ENCODE peak calls at places on chromosome 6, in ten cellular contexts. One of them, this sample, is unnamed.

GRCh38 chr6:85453052-85453451 is 3.2 kb downstream of the NT5E start:
- DNase-seq in astrocyte of the spinal cord: no peak
- DNase-seq in GM06990: no peak
- DNase-seq in stomach: no peak
- DNase-seq in H1: no peak
- DNase-seq in ovary: no peak
- DNase-seq in OCI-LY7: no peak
- DNase-seq in AG04450: no peak
- DNase-seq in brain microvascular endothelial cell: no peak
- DNase-seq in left ventricle myocardium inferior: no peak
- DNase-seq in this sample: no peak

GRCh38 chr6:63997217-63997616 is 361.6 kb downstream of the PHF3 start:
- DNase-seq in astrocyte of the spinal cord: no peak
- DNase-seq in OCI-LY7: no peak
- DNase-seq in stomach: no peak
- DNase-seq in H1: no peak
- DNase-seq in left ventricle myocardium inferior: no peak
- DNase-seq in ovary: no peak
- DNase-seq in AG04450: no peak
- DNase-seq in GM06990: no peak
- DNase-seq in brain microvascular endothelial cell: no peak
- DNase-seq in this sample: no peak

GRCh38 chr6:6942826-6943225 is 164.9 kb upstream of the RREB1 start:
- DNase-seq in GM06990: peak
- DNase-seq in brain microvascular endothelial cell: no peak
- DNase-seq in OCI-LY7: no peak
- DNase-seq in ovary: no peak
- DNase-seq in left ventricle myocardium inferior: peak
- DNase-seq in astrocyte of the spinal cord: peak
- DNase-seq in AG04450: no peak
- DNase-seq in H1: no peak
- DNase-seq in stomach: no peak
- DNase-seq in this sample: peak

GRCh38 chr6:157885211-157885788 is 62.3 kb downstream of the SNX9 start:
- DNase-seq in AG04450: no peak
- DNase-seq in OCI-LY7: no peak
- DNase-seq in ovary: no peak
- DNase-seq in astrocyte of the spinal cord: no peak
- DNase-seq in H1: no peak
- DNase-seq in stomach: no peak
- DNase-seq in left ventricle myocardium inferior: no peak
- DNase-seq in brain microvascular endothelial cell: no peak
- DNase-seq in GM06990: peak
- DNase-seq in this sample: no peak

GRCh38 chr6:42547407-42548329 is 16.2 kb upstream of the UBR2 start:
- DNase-seq in left ventricle myocardium inferior: peak
- DNase-seq in astrocyte of the spinal cord: peak
- DNase-seq in ovary: peak
- DNase-seq in OCI-LY7: peak
- DNase-seq in GM06990: peak
- DNase-seq in H1: peak
- DNase-seq in brain microvascular endothelial cell: peak
- DNase-seq in AG04450: peak
- DNase-seq in stomach: peak
- DNase-seq in this sample: peak

GRCh38 chr6:29424168-29424567 is 9.4 kb downstream of the OR12D1 start:
- DNase-seq in ovary: no peak
- DNase-seq in AG04450: no peak
- DNase-seq in brain microvascular endothelial cell: no peak
- DNase-seq in astrocyte of the spinal cord: no peak
- DNase-seq in left ventricle myocardium inferior: no peak
- DNase-seq in H1: no peak
- DNase-seq in stomach: no peak
- DNase-seq in OCI-LY7: no peak
- DNase-seq in GM06990: no peak
- DNase-seq in this sample: no peak

GRCh38 chr6:169851641-169852503 is 100.5 kb downstream of the ERMARD start:
- DNase-seq in AG04450: no peak
- DNase-seq in brain microvascular endothelial cell: peak
- DNase-seq in GM06990: no peak
- DNase-seq in OCI-LY7: no peak
- DNase-seq in ovary: peak
- DNase-seq in astrocyte of the spinal cord: peak
- DNase-seq in stomach: peak
- DNase-seq in H1: peak
- DNase-seq in left ventricle myocardium inferior: no peak
- DNase-seq in this sample: no peak

GRCh38 chr6:121485359-121485809 is 49.9 kb downstream of the GJA1 start:
- DNase-seq in left ventricle myocardium inferior: no peak
- DNase-seq in stomach: no peak
- DNase-seq in ovary: no peak
- DNase-seq in AG04450: no peak
- DNase-seq in OCI-LY7: no peak
- DNase-seq in brain microvascular endothelial cell: no peak
- DNase-seq in astrocyte of the spinal cord: peak
- DNase-seq in GM06990: no peak
- DNase-seq in H1: no peak
- DNase-seq in this sample: no peak

GRCh38 chr6:16244446-16244845 is 6.1 kb downstream of the GMPR start:
- DNase-seq in brain microvascular endothelial cell: no peak
- DNase-seq in astrocyte of the spinal cord: no peak
- DNase-seq in H1: no peak
- DNase-seq in OCI-LY7: no peak
- DNase-seq in ovary: no peak
- DNase-seq in left ventricle myocardium inferior: peak
- DNase-seq in AG04450: no peak
- DNase-seq in stomach: peak
- DNase-seq in GM06990: no peak
- DNase-seq in this sample: no peak
- H3K4me3 ChIP-seq in brain microvascular endothelial cell: no peak
- H3K4me3 ChIP-seq in astrocyte of the spinal cord: no peak
- H3K4me3 ChIP-seq in H1: no peak
- H3K4me3 ChIP-seq in OCI-LY7: no peak
- H3K4me3 ChIP-seq in ovary: no peak
- H3K4me3 ChIP-seq in left ventricle myocardium inferior: peak
- H3K4me3 ChIP-seq in AG04450: no peak
- H3K4me3 ChIP-seq in stomach: no peak
- H3K4me3 ChIP-seq in GM06990: no peak
- H3K4me3 ChIP-seq in this sample: no peak

DNA sequence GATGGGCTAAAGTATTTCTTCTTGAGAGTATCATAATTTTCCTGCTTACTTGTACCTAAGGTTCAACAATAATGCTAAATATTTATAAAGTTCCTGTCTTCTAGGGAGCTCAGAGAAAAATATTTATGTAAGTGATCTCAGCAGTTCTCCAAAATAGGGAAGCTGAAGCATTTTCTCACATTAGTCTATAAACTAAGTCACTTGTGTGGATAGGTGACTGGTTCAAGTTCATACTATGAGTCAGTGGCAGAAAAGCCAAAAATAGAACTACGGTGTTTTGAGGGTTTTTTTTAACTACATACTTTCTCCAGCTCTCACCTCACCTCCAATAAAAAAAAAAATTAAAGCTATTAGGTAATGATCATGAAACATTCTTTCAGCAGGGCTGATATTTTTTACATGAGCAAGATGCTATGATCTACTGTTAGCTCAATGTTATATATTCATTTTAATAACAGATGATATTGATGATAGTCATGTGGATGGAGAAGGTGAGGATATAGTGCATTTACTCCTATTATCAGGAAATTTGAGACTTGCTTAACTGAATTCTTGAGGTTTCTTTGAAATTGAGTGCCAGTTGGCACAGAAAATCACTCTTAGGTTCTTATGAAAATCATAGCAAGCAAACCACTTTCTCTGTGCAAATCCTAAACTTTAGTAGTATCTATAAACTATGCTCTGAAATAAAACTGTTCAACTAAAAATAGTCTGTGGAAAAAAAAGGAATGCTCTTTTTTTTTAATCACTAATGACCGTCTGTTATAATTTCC is 4.1 kb upstream of the MOXD1 start:
- DNase-seq in stomach: no peak
- DNase-seq in left ventricle myocardium inferior: no peak
- DNase-seq in brain microvascular endothelial cell: no peak
- DNase-seq in astrocyte of the spinal cord: peak
- DNase-seq in ovary: no peak
- DNase-seq in OCI-LY7: no peak
- DNase-seq in AG04450: peak
- DNase-seq in GM06990: peak
- DNase-seq in H1: no peak
- DNase-seq in this sample: peak
- TF ChIP-seq CTCF in stomach: no peak
- TF ChIP-seq CTCF in left ventricle myocardium inferior: no peak
- TF ChIP-seq CTCF in brain microvascular endothelial cell: no peak
- TF ChIP-seq CTCF in astrocyte of the spinal cord: no peak
- TF ChIP-seq CTCF in ovary: no peak
- TF ChIP-seq CTCF in OCI-LY7: no peak
- TF ChIP-seq CTCF in AG04450: no peak
- TF ChIP-seq CTCF in GM06990: no peak
- TF ChIP-seq CTCF in H1: no peak
- TF ChIP-seq CTCF in this sample: no peak

GRCh38 chr6:33640361-33640760 is 19.2 kb downstream of the ITPR3 start:
- DNase-seq in H1: no peak
- DNase-seq in brain microvascular endothelial cell: no peak
- DNase-seq in left ventricle myocardium inferior: no peak
- DNase-seq in OCI-LY7: no peak
- DNase-seq in ovary: no peak
- DNase-seq in GM06990: no peak
- DNase-seq in AG04450: no peak
- DNase-seq in stomach: no peak
- DNase-seq in astrocyte of the spinal cord: no peak
- DNase-seq in this sample: no peak

GRCh38 chr6:33639559-33639958 is 18.4 kb downstream of the ITPR3 start:
- DNase-seq in AG04450: no peak
- DNase-seq in OCI-LY7: no peak
- DNase-seq in astrocyte of the spinal cord: no peak
- DNase-seq in brain microvascular endothelial cell: no peak
- DNase-seq in left ventricle myocardium inferior: no peak
- DNase-seq in H1: no peak
- DNase-seq in GM06990: no peak
- DNase-seq in stomach: no peak
- DNase-seq in ovary: no peak
- DNase-seq in this sample: no peak

GRCh38 chr6:33641602-33642001 is 20.5 kb downstream of the ITPR3 start:
- DNase-seq in H1: no peak
- DNase-seq in GM06990: no peak
- DNase-seq in ovary: no peak
- DNase-seq in AG04450: no peak
- DNase-seq in astrocyte of the spinal cord: no peak
- DNase-seq in brain microvascular endothelial cell: no peak
- DNase-seq in stomach: no peak
- DNase-seq in left ventricle myocardium inferior: no peak
- DNase-seq in OCI-LY7: no peak
- DNase-seq in this sample: no peak

GRCh38 chr6:33642897-33643296 is 21.8 kb downstream of the ITPR3 start:
- DNase-seq in brain microvascular endothelial cell: no peak
- DNase-seq in H1: no peak
- DNase-seq in OCI-LY7: no peak
- DNase-seq in ovary: no peak
- DNase-seq in stomach: no peak
- DNase-seq in AG04450: no peak
- DNase-seq in astrocyte of the spinal cord: no peak
- DNase-seq in left ventricle myocardium inferior: peak
- DNase-seq in GM06990: no peak
- DNase-seq in this sample: no peak

DNA sequence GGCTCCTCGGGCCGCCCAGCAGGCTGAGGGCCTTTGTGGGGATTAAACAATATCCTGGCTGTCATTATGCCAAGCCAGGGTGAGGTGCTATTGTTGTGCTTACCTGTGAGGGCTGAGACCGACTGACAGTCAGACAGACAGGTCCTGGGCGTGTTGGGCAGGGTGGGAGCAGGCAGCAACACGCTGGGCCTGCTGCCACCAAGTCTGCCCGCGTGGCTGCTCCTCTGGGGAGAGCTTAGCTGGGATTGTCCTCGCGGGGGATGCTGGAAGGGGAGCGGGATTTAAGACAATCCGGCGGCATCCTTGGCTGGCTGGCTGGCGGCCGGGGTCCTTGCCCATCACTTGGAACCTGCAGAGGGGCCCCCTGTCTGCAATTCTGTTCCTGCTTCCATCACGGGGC is 20.0 kb downstream of the ITPR3 start:
- DNase-seq in astrocyte of the spinal cord: no peak
- DNase-seq in GM06990: no peak
- DNase-seq in OCI-LY7: no peak
- DNase-seq in left ventricle myocardium inferior: no peak
- DNase-seq in stomach: no peak
- DNase-seq in AG04450: no peak
- DNase-seq in brain microvascular endothelial cell: no peak
- DNase-seq in H1: no peak
- DNase-seq in ovary: no peak
- DNase-seq in this sample: no peak
- H3K4me3 ChIP-seq in astrocyte of the spinal cord: no peak
- H3K4me3 ChIP-seq in GM06990: no peak
- H3K4me3 ChIP-seq in OCI-LY7: no peak
- H3K4me3 ChIP-seq in left ventricle myocardium inferior: no peak
- H3K4me3 ChIP-seq in stomach: no peak
- H3K4me3 ChIP-seq in AG04450: no peak
- H3K4me3 ChIP-seq in brain microvascular endothelial cell: no peak
- H3K4me3 ChIP-seq in H1: no peak
- H3K4me3 ChIP-seq in ovary: no peak
- H3K4me3 ChIP-seq in this sample: no peak

GRCh38 chr6:1263850-1264377 is 48.0 kb upstream of the FOXQ1 start:
- DNase-seq in left ventricle myocardium inferior: no peak
- DNase-seq in astrocyte of the spinal cord: no peak
- DNase-seq in ovary: no peak
- DNase-seq in AG04450: no peak
- DNase-seq in stomach: no peak
- DNase-seq in GM06990: no peak
- DNase-seq in OCI-LY7: no peak
- DNase-seq in brain microvascular endothelial cell: no peak
- DNase-seq in H1: no peak
- DNase-seq in this sample: no peak

GRCh38 chr6:1266686-1267056 is 45.2 kb upstream of the FOXQ1 start:
- DNase-seq in astrocyte of the spinal cord: no peak
- DNase-seq in AG04450: no peak
- DNase-seq in ovary: no peak
- DNase-seq in left ventricle myocardium inferior: no peak
- DNase-seq in H1: no peak
- DNase-seq in brain microvascular endothelial cell: no peak
- DNase-seq in OCI-LY7: no peak
- DNase-seq in stomach: no peak
- DNase-seq in GM06990: no peak
- DNase-seq in this sample: no peak

GRCh38 chr6:1263039-1263849 is 48.7 kb upstream of the FOXQ1 start:
- DNase-seq in GM06990: no peak
- DNase-seq in H1: peak
- DNase-seq in stomach: no peak
- DNase-seq in OCI-LY7: no peak
- DNase-seq in astrocyte of the spinal cord: no peak
- DNase-seq in ovary: no peak
- DNase-seq in left ventricle myocardium inferior: no peak
- DNase-seq in AG04450: no peak
- DNase-seq in brain microvascular endothelial cell: no peak
- DNase-seq in this sample: no peak

GRCh38 chr6:1262704-1263038 is 49.2 kb upstream of the FOXQ1 start:
- DNase-seq in ovary: no peak
- DNase-seq in AG04450: no peak
- DNase-seq in brain microvascular endothelial cell: no peak
- DNase-seq in left ventricle myocardium inferior: no peak
- DNase-seq in stomach: no peak
- DNase-seq in OCI-LY7: no peak
- DNase-seq in GM06990: no peak
- DNase-seq in H1: no peak
- DNase-seq in astrocyte of the spinal cord: no peak
- DNase-seq in this sample: no peak

DNA sequence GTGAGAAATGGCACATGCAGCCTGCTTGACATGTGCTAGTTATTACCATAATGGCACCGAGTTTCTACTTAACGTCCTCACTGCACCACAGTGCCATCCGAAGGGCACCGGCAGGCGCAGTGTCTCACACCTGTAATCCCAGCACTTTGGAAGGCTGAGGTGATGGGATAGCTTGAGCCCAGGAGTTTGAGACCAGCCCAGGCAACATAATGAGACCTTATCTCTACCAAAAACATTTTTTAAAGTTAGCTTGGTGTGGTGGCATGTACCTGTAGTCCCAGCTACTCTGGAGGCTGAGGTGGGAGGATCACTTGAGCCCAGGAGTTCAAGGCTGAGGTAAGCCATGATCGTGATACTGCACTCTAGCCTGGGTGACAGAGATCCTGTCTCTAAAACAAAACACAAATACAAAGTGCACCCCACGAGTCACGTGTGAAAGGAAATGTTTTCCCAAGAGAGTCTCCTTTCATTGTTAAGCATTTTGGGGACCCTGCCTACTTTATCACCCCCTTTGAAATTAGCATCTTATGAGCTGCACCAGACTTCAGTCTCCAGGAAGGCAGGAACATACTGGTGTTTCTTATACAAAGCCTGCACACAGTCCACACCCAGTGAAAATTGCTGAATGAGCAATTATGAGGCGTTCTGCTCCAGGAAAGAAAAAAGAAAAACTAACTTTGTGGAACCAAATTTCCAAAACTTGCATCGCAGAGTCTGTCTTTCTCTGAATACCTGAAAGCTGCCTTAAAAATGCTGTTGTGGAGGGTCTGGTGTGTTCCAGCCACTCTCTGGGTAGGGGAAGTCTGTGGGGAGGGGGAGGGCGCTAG is 47.1 kb upstream of the FOXQ1 start:
- DNase-seq in brain microvascular endothelial cell: no peak
- DNase-seq in GM06990: no peak
- DNase-seq in left ventricle myocardium inferior: no peak
- DNase-seq in astrocyte of the spinal cord: no peak
- DNase-seq in stomach: no peak
- DNase-seq in AG04450: no peak
- DNase-seq in OCI-LY7: no peak
- DNase-seq in H1: no peak
- DNase-seq in ovary: no peak
- DNase-seq in this sample: no peak
- TF ChIP-seq CTCF in brain microvascular endothelial cell: no peak
- TF ChIP-seq CTCF in GM06990: no peak
- TF ChIP-seq CTCF in left ventricle myocardium inferior: no peak
- TF ChIP-seq CTCF in astrocyte of the spinal cord: no peak
- TF ChIP-seq CTCF in stomach: no peak
- TF ChIP-seq CTCF in AG04450: no peak
- TF ChIP-seq CTCF in OCI-LY7: no peak
- TF ChIP-seq CTCF in H1: no peak
- TF ChIP-seq CTCF in ovary: no peak
- TF ChIP-seq CTCF in this sample: no peak